ENCODE peak calls at places on chromosomes 16 and 17, in four cellular contexts. B is GM03348; W is CD4-positive, alpha-beta memory T cell; E is left ventricle myocardium superior. Q is an unnamed sample.

GRCh38 chr16:23368469-23368868 is 66.4 kb downstream of the SCNN1B start:
- DNase-seq in B (no peak), W (no peak), E (no peak), Q (no peak)

GRCh38 chr16:81932668-81933067 is 78.6 kb downstream of the SDR42E1 start:
- DNase-seq in B (no peak), W (no peak), E (no peak), Q (no peak)

GRCh38 chr17:72658675-72659074 is 433.8 kb downstream of the SLC39A11 start:
- DNase-seq in B (no peak), W (no peak), E (no peak), Q (no peak)

GRCh38 chr16:85249418-85249817 is 137.1 kb upstream of the CIBAR2 start:
- DNase-seq in B (no peak), W (no peak), E (no peak), Q (no peak)

GRCh38 chr16:72066747-72067146 is 3.7 kb downstream of the HPR start:
- DNase-seq in B (peak), W (peak), E (no peak), Q (no peak)

GRCh38 chr17:5901731-5902660 is 168.2 kb upstream of the WSCD1 start:
- DNase-seq in B (no peak), W (no peak), E (no peak), Q (no peak)

GRCh38 chr16:59192551-59193199 is 458.6 kb upstream of the GOT2 start:
- DNase-seq in B (peak), W (no peak), E (no peak), Q (no peak)

GRCh38 chr17:41773190-41773588 is 13.3 kb downstream of the JUP start:
- DNase-seq in B (peak), W (no peak), E (peak), Q (peak)

GRCh38 chr16:57263585-57264351 is 18.7 kb downstream of the ARL2BP start:
- DNase-seq in B (no peak), W (no peak), E (no peak), Q (no peak)

GRCh38 chr17:47120521-47121095 is 68.5 kb downstream of the CDC27 start:
- DNase-seq in B (peak), W (no peak), E (no peak), Q (no peak)

GRCh38 chr17:41823580-41823979 is 10.8 kb downstream of the FKBP10 start:
- DNase-seq in B (no peak), W (no peak), E (no peak), Q (no peak)

GRCh38 chr17:19418312-19418992 is 7.4 kb downstream of the RNF112 start:
- DNase-seq in B (peak), W (peak), E (no peak), Q (no peak)

GRCh38 chr17:1905190-1905919 is 75.5 kb downstream of the RPA1 start:
- DNase-seq in B (no peak), W (no peak), E (no peak), Q (no peak)

GRCh38 chr16:66678314-66678713 is 18.2 kb downstream of the CMTM4 start:
- DNase-seq in B (peak), W (no peak), E (no peak), Q (no peak)

GRCh38 chr16:4687946-4688673 is 5.3 kb upstream of the NUDT16L1 start:
- DNase-seq in B (no peak), W (no peak), E (peak), Q (peak)

GRCh38 chr16:56382901-56383355 is 42.4 kb downstream of the AMFR start:
- DNase-seq in B (no peak), W (no peak), E (no peak), Q (no peak)

GRCh38 chr17:49995055-49995738 is at the start of gene DLX3:
- DNase-seq in B (peak), W (no peak), E (peak), Q (peak)